ENCODE peak calls at places on chromosome 18, in six cellular contexts. A, M, W, S, I and H are unnamed samples.

GRCh38 chr18:5970032-5970431 is 74.7 kb upstream of the TMEM200C start:
- DNase-seq in I (no peak), A (no peak), M (no peak), S (peak), W (no peak), H (no peak)

GRCh38 chr18:74990563-74991081 is 218.3 kb downstream of the PTGR3 start:
- DNase-seq in I (no peak), M (no peak), A (no peak), S (no peak), W (no peak), H (no peak)

GRCh38 chr18:23912356-23912755 is 102.2 kb upstream of the TTC39C start:
- DNase-seq in A (no peak), S (no peak), W (no peak), I (no peak), M (no peak), H (no peak)

GRCh38 chr18:74631242-74632087 is 33.8 kb downstream of the ZNF407 start:
- DNase-seq in S (no peak), I (no peak), M (no peak), W (no peak), A (no peak), H (no peak)

GRCh38 chr18:48982269-48982668 is 31.5 kb upstream of the SMAD7 start:
- DNase-seq in W (peak), M (no peak), S (no peak), I (no peak), A (no peak), H (no peak)

GRCh38 chr18:49976810-49977209 is 163.5 kb upstream of the ACAA2 start:
- DNase-seq in I (no peak), A (no peak), S (no peak), M (no peak), W (no peak), H (no peak)

GRCh38 chr18:2478662-2479061 is 92.6 kb downstream of the METTL4 start:
- DNase-seq in I (no peak), M (no peak), W (no peak), S (no peak), A (no peak), H (no peak)

GRCh38 chr18:6406075-6406909 is 8.4 kb downstream of the L3MBTL4 start:
- DNase-seq in A (no peak), I (no peak), S (no peak), W (no peak), M (no peak), H (no peak)

GRCh38 chr18:23332356-23332755 is 120.7 kb upstream of the RIOK3 start:
- DNase-seq in W (no peak), I (no peak), S (no peak), M (no peak), A (no peak), H (no peak)

GRCh38 chr18:69956037-69956436 is 8.4 kb upstream of the CD226 start:
- DNase-seq in S (no peak), M (no peak), A (no peak), W (no peak), I (no peak), H (no peak)

GRCh38 chr18:12975488-12975887 is 15.7 kb upstream of the CEP192 start:
- DNase-seq in A (no peak), S (no peak), W (no peak), I (no peak), M (no peak), H (no peak)
- TF ChIP-seq CTCF in A (no peak), S (no peak), W (no peak), I (no peak), M (no peak), H (no peak)

GRCh38 chr18:36650906-36651305 is 177.9 kb downstream of the TPGS2 start:
- DNase-seq in I (no peak), A (no peak), W (no peak), M (no peak), S (no peak), H (no peak)
- TF ChIP-seq CTCF in I (no peak), A (no peak), W (no peak), M (no peak), S (no peak), H (no peak)

DNA sequence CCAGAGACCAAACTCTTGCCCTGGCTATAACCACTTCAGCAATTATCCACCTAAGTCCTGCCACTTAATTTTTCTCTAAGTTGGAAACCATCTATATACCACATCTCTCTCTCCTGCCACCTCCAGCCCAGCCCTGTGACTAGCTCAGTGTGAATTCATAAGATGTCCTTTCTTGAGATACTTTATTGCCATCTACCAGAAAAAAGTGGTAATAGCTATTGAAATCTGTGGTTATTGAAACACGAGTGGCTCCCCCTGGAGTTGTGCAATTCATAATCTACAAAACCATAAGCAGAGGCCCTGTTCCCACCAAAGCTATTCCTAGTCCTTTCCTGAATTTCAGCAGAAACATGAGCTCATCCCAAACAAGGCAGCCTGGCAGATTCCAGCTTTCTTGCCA is 324.0 kb downstream of the TXNL1 start:
- DNase-seq in S (no peak), A (no peak), W (no peak), I (no peak), M (no peak), H (no peak)
- TF ChIP-seq CTCF in S (peak), A (peak), W (peak), I (no peak), M (no peak), H (no peak)

DNA sequence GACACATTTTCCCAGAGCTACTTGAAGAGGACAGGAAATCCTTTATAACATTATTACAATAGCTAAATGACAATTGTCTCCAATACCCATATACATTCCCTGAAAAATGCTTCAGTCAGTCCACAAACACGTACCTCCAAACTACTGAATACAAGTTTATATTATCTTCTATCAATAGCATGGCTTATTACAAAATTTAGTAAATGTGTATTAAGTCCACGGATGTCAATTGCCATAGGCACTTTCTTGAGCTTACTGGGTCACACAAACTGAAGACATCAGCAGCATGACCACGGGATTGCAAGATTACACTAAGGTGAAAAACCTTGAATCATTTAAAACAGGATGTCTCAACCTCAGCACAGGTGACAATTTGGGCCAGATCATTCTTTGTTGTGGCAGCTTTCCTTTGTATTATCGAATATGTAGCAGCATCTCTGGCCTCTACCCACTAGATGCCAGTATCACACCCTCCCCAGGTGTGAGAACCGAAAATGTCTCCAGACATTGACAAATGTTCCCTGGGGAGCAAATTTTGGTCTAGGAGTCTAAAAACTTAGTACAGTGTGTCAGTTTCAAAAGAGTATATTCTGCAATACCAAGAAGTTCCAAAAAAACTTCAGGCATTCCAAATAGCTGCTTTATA is 1.4 kb downstream of the MBD2 start:
- DNase-seq in M (peak), S (no peak), A (peak), I (no peak), W (no peak), H (peak)
- TF ChIP-seq CTCF in M (peak), S (no peak), A (peak), I (peak), W (no peak), H (no peak)

GRCh38 chr18:35077937-35078336 is 36.7 kb downstream of the MAPRE2 start:
- DNase-seq in A (no peak), I (no peak), W (no peak), M (no peak), S (no peak), H (no peak)

GRCh38 chr18:35075132-35075531 is 33.9 kb downstream of the MAPRE2 start:
- DNase-seq in S (no peak), I (no peak), M (no peak), A (no peak), W (no peak), H (no peak)

GRCh38 chr18:35074581-35074980 is 33.4 kb downstream of the MAPRE2 start:
- DNase-seq in I (no peak), S (no peak), M (no peak), W (no peak), A (no peak), H (no peak)

GRCh38 chr18:35076556-35076955 is 35.3 kb downstream of the MAPRE2 start:
- DNase-seq in W (no peak), M (no peak), I (no peak), S (no peak), A (no peak), H (no peak)

DNA sequence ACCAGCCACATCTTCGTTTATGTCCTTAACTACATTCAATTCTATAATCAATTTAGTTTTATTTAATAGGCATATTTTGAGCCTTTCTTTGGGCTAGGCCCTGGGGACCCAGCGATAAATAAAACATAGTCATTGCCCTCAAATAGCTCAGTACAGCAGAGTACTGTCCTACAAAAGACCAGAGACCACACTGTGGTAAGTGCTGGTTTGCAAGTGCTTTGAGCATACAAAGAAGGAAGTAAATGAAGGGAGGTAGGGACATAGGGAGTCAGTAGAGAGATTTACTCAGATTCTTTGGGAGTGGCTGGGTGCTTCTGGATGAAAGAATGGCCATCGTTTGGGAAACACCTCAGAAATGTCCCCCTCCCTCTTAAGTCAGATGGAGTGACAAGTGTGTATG is 34.9 kb downstream of the MAPRE2 start:
- DNase-seq in M (no peak), A (no peak), I (no peak), S (no peak), W (no peak), H (no peak)
- TF ChIP-seq CTCF in M (no peak), A (no peak), I (no peak), S (no peak), W (no peak), H (no peak)

GRCh38 chr18:42736074-42736473 is 379.4 kb downstream of the RIT2 start:
- DNase-seq in M (no peak), A (no peak), W (no peak), I (no peak), S (no peak), H (no peak)

GRCh38 chr18:42734520-42734919 is 381.0 kb downstream of the RIT2 start:
- DNase-seq in S (no peak), W (no peak), I (no peak), M (no peak), A (no peak), H (no peak)

DNA sequence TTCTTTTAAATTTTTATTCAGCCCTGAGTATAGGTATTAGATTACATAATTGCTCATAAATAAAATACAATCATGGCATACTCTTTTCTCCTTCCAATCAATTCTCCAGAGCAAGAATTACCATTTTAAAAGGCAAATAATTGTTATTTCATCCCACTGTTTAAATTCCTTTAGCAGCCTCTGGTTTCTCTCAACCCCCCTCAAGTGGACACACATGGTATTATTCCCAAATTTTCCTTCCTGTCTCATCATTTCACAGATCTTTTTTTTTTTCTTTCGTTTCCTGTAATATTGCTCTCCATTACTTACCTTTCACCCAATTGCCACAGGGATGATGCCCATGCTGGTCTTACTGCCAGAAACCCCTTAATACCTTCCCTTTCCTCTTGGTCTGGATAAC is 385.2 kb downstream of the RIT2 start:
- DNase-seq in W (no peak), M (no peak), A (no peak), S (no peak), I (no peak), H (no peak)
- TF ChIP-seq CTCF in W (no peak), M (no peak), A (no peak), S (no peak), I (no peak), H (no peak)

GRCh38 chr18:35777042-35777441 is 195.4 kb upstream of the RMP24 start:
- DNase-seq in S (no peak), I (no peak), A (no peak), M (peak), W (peak), H (peak)
- TF ChIP-seq CTCF in S (no peak), I (peak), A (no peak), M (peak), W (peak), H (no peak)